ENCODE peak calls at places on chromosomes 12 and 14, in four cellular contexts. W, T, S and O are unnamed samples.

GRCh38 chr12:4506870-4507269 is 31.8 kb upstream of the RAD51AP1 start:
- DNase-seq in W (peak), T (peak), S (no peak), O (no peak)

GRCh38 chr12:105409881-105410471 is 79.5 kb downstream of the C12orf75 start:
- DNase-seq in W (peak), T (peak), S (peak), O (peak)

GRCh38 chr12:3131129-3131528 is 54.0 kb downstream of the TSPAN9 start:
- DNase-seq in W (no peak), T (no peak), S (no peak), O (no peak)

GRCh38 chr12:27826076-27826475 is 46.0 kb upstream of the MANSC4 start:
- DNase-seq in W (no peak), T (no peak), S (no peak), O (no peak)

GRCh38 chr12:112837629-112838191 is 46.2 kb downstream of the RPH3A start:
- DNase-seq in W (peak), T (no peak), S (peak), O (peak)

GRCh38 chr14:104108570-104109060 is 23.1 kb downstream of the ASPG start:
- DNase-seq in W (no peak), T (no peak), S (no peak), O (no peak)

GRCh38 chr12:30827406-30828055 is 72.8 kb upstream of the CAPRIN2 start:
- DNase-seq in W (no peak), T (no peak), S (no peak), O (no peak)

GRCh38 chr12:96399081-96399918 is 939 bp downstream of the CDK17 start:
- DNase-seq in W (peak), T (peak), S (peak), O (no peak)

GRCh38 chr14:73014105-73014504 is 12.8 kb downstream of the ZFYVE1 start:
- DNase-seq in W (peak), T (no peak), S (no peak), O (no peak)

GRCh38 chr12:990308-990648 is 745 bp upstream of the ERC1 start:
- DNase-seq in W (peak), T (peak), S (peak), O (no peak)

GRCh38 chr14:49768301-49769121 is 558 bp downstream of the KLHDC2 start:
- DNase-seq in W (peak), T (peak), S (peak), O (no peak)

GRCh38 chr12:106090586-106091411 is 48.0 kb downstream of the NUAK1 start:
- DNase-seq in W (peak), T (no peak), S (no peak), O (no peak)

GRCh38 chr12:64010069-64010686 is 165.7 kb downstream of the SRGAP1 start:
- DNase-seq in W (peak), T (no peak), S (no peak), O (no peak)

GRCh38 chr12:41585784-41586183 is 397.7 kb downstream of the PDZRN4 start:
- DNase-seq in W (no peak), T (no peak), S (no peak), O (no peak)

GRCh38 chr12:69052613-69053408 is 119.8 kb upstream of the CPM start:
- DNase-seq in W (peak), T (no peak), S (peak), O (no peak)

GRCh38 chr14:55846852-55847471 is 267.0 kb downstream of the KTN1 start:
- DNase-seq in W (peak), T (no peak), S (peak), O (no peak)

GRCh38 chr14:105149146-105149781 is 19.3 kb downstream of the JAG2 start:
- DNase-seq in W (no peak), T (no peak), S (no peak), O (no peak)

GRCh38 chr12:52044284-52044983 is 6.8 kb upstream of the NR4A1 start:
- DNase-seq in W (peak), T (no peak), S (no peak), O (no peak)

GRCh38 chr12:70646850-70647249 is 9.6 kb upstream of the PTPRB start:
- DNase-seq in W (peak), T (no peak), S (no peak), O (no peak)

GRCh38 chr12:130714591-130715149 is 1.4 kb downstream of the RIMBP2 start:
- DNase-seq in W (no peak), T (no peak), S (peak), O (no peak)
- TF ChIP-seq EZH2 in W (no peak), T (no peak), S (no peak), O (no peak)

DNA sequence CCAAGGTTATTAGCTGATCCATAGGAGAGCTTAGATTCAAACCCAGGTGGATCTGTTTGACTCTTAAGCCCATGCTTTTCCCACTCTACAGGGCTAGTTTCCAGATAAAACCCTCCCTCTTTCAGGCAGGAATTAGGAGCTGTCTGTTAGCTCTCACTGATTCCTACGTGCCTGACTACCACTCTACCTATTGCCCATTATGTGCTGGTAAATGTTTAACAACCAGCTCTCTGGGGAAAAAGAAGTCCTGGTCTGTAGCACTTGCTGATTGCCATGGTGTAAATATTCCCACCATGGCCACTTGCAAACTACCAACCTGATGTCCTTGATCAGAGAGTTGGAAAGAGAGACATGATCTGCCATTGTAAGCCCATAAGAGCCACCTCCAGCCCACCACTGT is 65.5 kb upstream of the BDKRB2 start:
- DNase-seq in W (no peak), T (no peak), S (no peak), O (no peak)
- TF ChIP-seq EZH2 in W (no peak), T (no peak), S (no peak), O (no peak)

DNA sequence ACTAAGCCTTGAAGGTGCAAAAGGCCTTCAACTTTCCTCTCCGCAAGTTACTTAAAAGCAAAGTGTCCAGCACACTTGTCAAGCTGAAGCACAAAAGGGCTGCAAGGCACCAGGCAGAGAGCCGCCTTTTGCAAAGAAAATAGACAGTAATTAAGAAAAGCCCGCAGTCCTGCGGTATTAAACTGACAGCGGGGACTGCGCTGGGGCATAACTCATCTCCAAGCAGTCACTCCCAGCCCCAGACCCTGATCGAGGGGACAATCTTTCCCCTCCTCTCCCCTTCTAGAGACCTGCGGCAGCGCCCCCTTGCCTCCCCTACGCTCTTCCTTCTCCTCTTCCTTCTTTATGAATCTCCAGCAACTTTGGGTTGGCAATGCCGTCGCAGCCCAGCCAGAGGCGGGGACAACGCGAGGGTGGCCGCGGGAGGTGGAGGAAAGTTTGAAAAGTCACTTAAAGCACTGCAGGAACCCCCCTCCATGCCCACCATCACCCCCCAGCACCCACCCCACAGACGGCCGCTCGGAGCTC is 200.9 kb upstream of the CAND1 start:
- DNase-seq in W (no peak), T (peak), S (peak), O (no peak)
- TF ChIP-seq EZH2 in W (no peak), T (no peak), S (peak), O (no peak)

GRCh38 chr12:48980389-48980952 is 2.3 kb downstream of the WNT1 start:
- DNase-seq in W (no peak), T (no peak), S (no peak), O (no peak)
- TF ChIP-seq EZH2 in W (peak), T (no peak), S (peak), O (no peak)